ENCODE peak calls at places on chromosomes 7 and 10, in ten cellular contexts. One of them, this sample, is unnamed.

GRCh38 chr10:74766501-74766900 is 59.9 kb upstream of the KAT6B start:
- DNase-seq in NAMALWA: no peak
- DNase-seq in LoVo: no peak
- DNase-seq in chondrocyte: no peak
- DNase-seq in foreskin fibroblast: no peak
- DNase-seq in left ventricle myocardium inferior: no peak
- DNase-seq in IMR-90: no peak
- DNase-seq in GM12892: no peak
- DNase-seq in ovary: no peak
- DNase-seq in HTR-8/SVneo: no peak
- DNase-seq in this sample: no peak

GRCh38 chr10:100571069-100571817 is 35.5 kb downstream of the HIF1AN start:
- DNase-seq in NAMALWA: no peak
- DNase-seq in LoVo: no peak
- DNase-seq in chondrocyte: no peak
- DNase-seq in foreskin fibroblast: no peak
- DNase-seq in left ventricle myocardium inferior: no peak
- DNase-seq in IMR-90: no peak
- DNase-seq in GM12892: no peak
- DNase-seq in ovary: no peak
- DNase-seq in HTR-8/SVneo: no peak
- DNase-seq in this sample: no peak

GRCh38 chr7:13872751-13873150 is 116.7 kb downstream of the ETV1 start:
- DNase-seq in NAMALWA: no peak
- DNase-seq in LoVo: no peak
- DNase-seq in chondrocyte: no peak
- DNase-seq in foreskin fibroblast: no peak
- DNase-seq in left ventricle myocardium inferior: no peak
- DNase-seq in IMR-90: no peak
- DNase-seq in GM12892: no peak
- DNase-seq in ovary: no peak
- DNase-seq in HTR-8/SVneo: no peak
- DNase-seq in this sample: no peak

GRCh38 chr10:12819071-12819470 is 182.4 kb downstream of the CCDC3 start:
- DNase-seq in NAMALWA: no peak
- DNase-seq in LoVo: no peak
- DNase-seq in chondrocyte: no peak
- DNase-seq in foreskin fibroblast: no peak
- DNase-seq in left ventricle myocardium inferior: no peak
- DNase-seq in IMR-90: no peak
- DNase-seq in GM12892: no peak
- DNase-seq in ovary: no peak
- DNase-seq in HTR-8/SVneo: no peak
- DNase-seq in this sample: no peak

GRCh38 chr10:78254013-78254412 is 220.3 kb downstream of the RPS24 start:
- DNase-seq in NAMALWA: no peak
- DNase-seq in LoVo: no peak
- DNase-seq in chondrocyte: no peak
- DNase-seq in foreskin fibroblast: no peak
- DNase-seq in left ventricle myocardium inferior: no peak
- DNase-seq in IMR-90: peak; percentile 30
- DNase-seq in GM12892: no peak
- DNase-seq in ovary: no peak
- DNase-seq in HTR-8/SVneo: no peak
- DNase-seq in this sample: no peak

GRCh38 chr7:83469491-83469890 is 179.4 kb downstream of the SEMA3E start:
- DNase-seq in NAMALWA: no peak
- DNase-seq in LoVo: no peak
- DNase-seq in chondrocyte: no peak
- DNase-seq in foreskin fibroblast: no peak
- DNase-seq in left ventricle myocardium inferior: no peak
- DNase-seq in IMR-90: no peak
- DNase-seq in GM12892: no peak
- DNase-seq in ovary: no peak
- DNase-seq in HTR-8/SVneo: no peak
- DNase-seq in this sample: no peak

GRCh38 chr7:41878331-41879112 is 175.6 kb upstream of the INHBA start:
- DNase-seq in NAMALWA: no peak
- DNase-seq in LoVo: no peak
- DNase-seq in chondrocyte: no peak
- DNase-seq in foreskin fibroblast: no peak
- DNase-seq in left ventricle myocardium inferior: no peak
- DNase-seq in IMR-90: no peak
- DNase-seq in GM12892: no peak
- DNase-seq in ovary: no peak
- DNase-seq in HTR-8/SVneo: no peak
- DNase-seq in this sample: no peak

GRCh38 chr10:6274040-6274439 is 71.3 kb downstream of the PFKFB3 start:
- DNase-seq in NAMALWA: no peak
- DNase-seq in LoVo: no peak
- DNase-seq in chondrocyte: no peak
- DNase-seq in foreskin fibroblast: peak; percentile 32
- DNase-seq in left ventricle myocardium inferior: no peak
- DNase-seq in IMR-90: peak; percentile 31
- DNase-seq in GM12892: no peak
- DNase-seq in ovary: no peak
- DNase-seq in HTR-8/SVneo: no peak
- DNase-seq in this sample: no peak

GRCh38 chr7:157897686-157898085 is 560.9 kb downstream of the DNAJB6 start:
- DNase-seq in NAMALWA: no peak
- DNase-seq in LoVo: no peak
- DNase-seq in chondrocyte: peak; percentile 78
- DNase-seq in foreskin fibroblast: no peak
- DNase-seq in left ventricle myocardium inferior: no peak
- DNase-seq in IMR-90: no peak
- DNase-seq in GM12892: no peak
- DNase-seq in ovary: no peak
- DNase-seq in HTR-8/SVneo: no peak
- DNase-seq in this sample: no peak

GRCh38 chr7:114865564-114865963 is 56.3 kb upstream of the MDFIC start:
- DNase-seq in NAMALWA: peak; percentile 26
- DNase-seq in LoVo: peak; percentile 52
- DNase-seq in chondrocyte: no peak
- DNase-seq in foreskin fibroblast: peak; percentile 64
- DNase-seq in left ventricle myocardium inferior: peak; percentile 30
- DNase-seq in IMR-90: peak; percentile 64
- DNase-seq in GM12892: no peak
- DNase-seq in ovary: peak; percentile 31
- DNase-seq in HTR-8/SVneo: no peak
- DNase-seq in this sample: peak; percentile 24

GRCh38 chr7:100400656-100401055 is 27.4 kb downstream of the PILRA start:
- DNase-seq in NAMALWA: peak; percentile 58
- DNase-seq in LoVo: no peak
- DNase-seq in chondrocyte: no peak
- DNase-seq in foreskin fibroblast: no peak
- DNase-seq in left ventricle myocardium inferior: no peak
- DNase-seq in IMR-90: no peak
- DNase-seq in GM12892: no peak
- DNase-seq in ovary: no peak
- DNase-seq in HTR-8/SVneo: no peak
- DNase-seq in this sample: peak; percentile 46

This sample was measured in HuH-7.